ENCODE peak calls at places on chromosomes 12 and 14, in seven cellular contexts. G, B, W, J, P, T and Q are unnamed samples.

GRCh38 chr14:104267895-104268294 is 129.5 kb downstream of the KIF26A start:
- DNase-seq in J (peak), P (no peak), T (no peak), W (no peak), B (no peak), G (no peak), Q (no peak)

GRCh38 chr12:64171715-64172114 is 50.4 kb downstream of the KICS2 start:
- DNase-seq in T (peak), B (no peak), G (peak), W (no peak), J (no peak), P (no peak), Q (no peak)

GRCh38 chr12:57756406-57757341 is 1.8 kb downstream of the MARCHF9 start:
- DNase-seq in J (no peak), P (no peak), G (no peak), B (no peak), W (no peak), T (no peak), Q (no peak)

GRCh38 chr14:75711796-75712211 is 50.8 kb downstream of the TTLL5 start:
- DNase-seq in J (peak), B (peak), P (peak), G (peak), W (peak), T (peak), Q (peak)

GRCh38 chr12:120194226-120194533 is 335 bp downstream of the GCN1 start:
- DNase-seq in P (no peak), W (no peak), T (no peak), B (no peak), J (no peak), G (no peak), Q (no peak)

GRCh38 chr14:100762089-100762515 is 35.4 kb downstream of the DLK1 start:
- DNase-seq in T (peak), G (no peak), B (peak), J (no peak), W (no peak), P (no peak), Q (no peak)

GRCh38 chr14:33952541-33952940 is 1.7 kb upstream of the EGLN3 start:
- DNase-seq in W (no peak), G (no peak), J (no peak), B (no peak), P (no peak), T (no peak), Q (no peak)

GRCh38 chr12:122467983-122468382 is 32.7 kb downstream of the ZCCHC8 start:
- DNase-seq in W (no peak), G (no peak), T (no peak), J (no peak), P (no peak), B (no peak), Q (no peak)

GRCh38 chr14:70002589-70003240 is 123.5 kb downstream of the SMOC1 start:
- DNase-seq in T (no peak), P (no peak), W (peak), G (no peak), B (no peak), J (no peak), Q (no peak)

GRCh38 chr12:495466-495865 is 35.7 kb downstream of the B4GALNT3 start:
- DNase-seq in J (no peak), W (no peak), P (no peak), G (no peak), T (no peak), B (no peak), Q (no peak)

DNA sequence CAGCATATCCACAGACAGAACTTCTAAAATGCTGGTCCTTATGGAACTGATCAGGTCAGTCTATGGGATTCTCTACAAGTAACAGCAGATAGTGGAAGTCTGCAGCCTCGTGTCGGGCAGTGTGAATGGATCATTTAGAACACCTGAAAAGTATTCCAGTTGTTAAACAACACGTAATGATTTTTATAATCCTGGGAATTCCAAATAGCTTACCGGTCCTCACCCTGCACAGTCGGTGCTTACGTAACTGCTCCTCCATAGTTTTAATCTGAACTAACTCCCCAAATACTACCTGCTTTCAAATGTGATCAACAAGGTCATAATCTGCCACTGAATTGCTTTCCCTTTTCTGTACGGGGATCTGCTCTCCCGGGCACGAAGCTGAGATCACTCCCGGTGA is 157.1 kb downstream of the FOXN3 start:
- DNase-seq in W (no peak), P (no peak), J (no peak), B (no peak), T (no peak), G (no peak), Q (no peak)
- TF ChIP-seq CTCF in W (no peak), P (no peak), J (no peak), B (no peak), T (no peak), G (no peak), Q (no peak)

DNA sequence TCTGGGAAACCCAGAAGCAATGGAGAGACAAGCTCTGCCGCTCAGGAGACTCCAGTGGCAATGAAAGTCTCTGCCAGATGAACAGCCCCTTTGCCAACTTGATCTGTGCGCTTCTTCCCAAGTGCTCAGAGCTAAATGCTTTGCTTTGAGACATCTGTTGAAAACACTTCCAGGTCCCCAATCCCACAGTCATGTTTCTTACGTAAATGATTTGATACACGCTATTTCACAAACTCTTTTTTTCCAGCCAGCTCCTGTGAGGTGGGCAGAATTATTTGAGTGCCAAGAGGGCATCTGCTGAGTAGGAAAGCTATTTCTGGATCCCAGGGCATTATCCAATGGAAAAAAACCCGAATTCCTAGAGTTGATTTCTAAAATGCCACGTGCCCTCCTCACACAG is 147.6 kb downstream of the RIMBP2 start:
- DNase-seq in P (no peak), G (no peak), W (no peak), B (no peak), J (no peak), T (no peak), Q (no peak)
- H3K4me3 ChIP-seq in P (no peak), G (no peak), W (no peak), B (no peak), J (no peak), T (no peak), Q (no peak)

DNA sequence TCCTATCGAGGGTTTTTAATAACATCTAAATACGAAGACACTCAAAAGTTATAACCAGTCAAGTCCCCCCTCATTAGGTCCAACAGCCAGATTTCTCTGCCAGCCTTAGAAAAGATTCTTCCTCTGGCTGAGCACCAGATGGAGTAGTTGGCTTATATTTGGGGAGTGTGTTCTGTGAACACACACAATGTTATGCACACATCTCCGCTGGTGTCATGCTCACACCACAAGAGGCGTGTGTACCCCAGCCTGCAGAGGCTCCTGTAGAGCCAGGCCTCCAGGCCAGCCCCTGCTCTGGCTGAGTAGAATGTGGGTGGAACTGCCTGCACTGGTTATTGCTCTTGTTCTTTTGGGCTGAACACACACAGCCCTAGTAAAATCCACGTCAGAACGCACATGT is 64.0 kb downstream of the PIWIL1 start:
- DNase-seq in P (no peak), B (no peak), W (no peak), T (no peak), J (no peak), G (no peak), Q (no peak)
- TF ChIP-seq CTCF in P (no peak), B (no peak), W (no peak), T (no peak), J (no peak), G (peak), Q (no peak)

DNA sequence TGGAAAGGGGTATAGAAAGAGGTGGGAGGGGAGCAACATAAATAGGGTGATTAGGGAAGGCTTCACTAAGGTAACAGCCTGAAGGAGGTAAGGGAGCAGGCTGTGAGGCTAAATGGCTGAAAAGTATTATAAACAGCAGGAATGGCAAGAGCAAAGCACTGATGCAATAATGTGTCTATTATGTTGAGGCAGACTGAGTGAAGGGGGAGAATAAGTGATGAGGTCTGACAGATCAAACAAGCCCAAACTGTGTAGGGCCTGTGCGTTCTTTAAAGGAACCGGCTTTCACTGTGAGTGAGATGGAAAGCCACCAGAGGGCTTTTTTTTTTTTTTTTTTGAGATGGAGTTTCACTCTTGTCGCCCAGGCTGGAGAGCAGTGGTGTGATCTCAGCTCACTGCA is 6.7 kb upstream of the VCPKMT start:
- DNase-seq in P (no peak), B (no peak), T (no peak), J (no peak), W (no peak), G (no peak), Q (no peak)
- H3K4me3 ChIP-seq in P (no peak), B (no peak), T (no peak), J (no peak), W (no peak), G (no peak), Q (no peak)

DNA sequence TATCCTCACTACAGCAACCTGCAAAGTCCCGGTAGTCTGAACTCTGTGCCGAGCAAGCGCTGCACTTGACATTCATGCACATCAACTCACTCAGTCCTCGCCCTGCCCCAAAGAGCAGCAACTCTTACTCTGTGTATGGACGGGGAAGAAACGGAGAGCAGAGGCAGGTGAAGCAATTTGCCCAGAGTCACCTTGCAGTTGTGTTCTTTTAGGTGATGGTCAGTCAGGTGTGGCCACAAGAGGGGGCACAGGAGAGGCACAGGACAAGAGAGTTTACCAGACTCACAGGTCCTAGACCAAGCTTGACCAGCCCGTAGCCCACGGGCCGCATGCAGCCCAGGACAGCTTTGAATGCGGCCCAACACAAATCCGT is 39.1 kb downstream of the TSPAN11 start:
- DNase-seq in P (no peak), T (no peak), J (no peak), G (peak), B (no peak), W (no peak), Q (no peak)
- TF ChIP-seq CTCF in P (peak), T (peak), J (no peak), G (peak), B (peak), W (peak), Q (peak)

DNA sequence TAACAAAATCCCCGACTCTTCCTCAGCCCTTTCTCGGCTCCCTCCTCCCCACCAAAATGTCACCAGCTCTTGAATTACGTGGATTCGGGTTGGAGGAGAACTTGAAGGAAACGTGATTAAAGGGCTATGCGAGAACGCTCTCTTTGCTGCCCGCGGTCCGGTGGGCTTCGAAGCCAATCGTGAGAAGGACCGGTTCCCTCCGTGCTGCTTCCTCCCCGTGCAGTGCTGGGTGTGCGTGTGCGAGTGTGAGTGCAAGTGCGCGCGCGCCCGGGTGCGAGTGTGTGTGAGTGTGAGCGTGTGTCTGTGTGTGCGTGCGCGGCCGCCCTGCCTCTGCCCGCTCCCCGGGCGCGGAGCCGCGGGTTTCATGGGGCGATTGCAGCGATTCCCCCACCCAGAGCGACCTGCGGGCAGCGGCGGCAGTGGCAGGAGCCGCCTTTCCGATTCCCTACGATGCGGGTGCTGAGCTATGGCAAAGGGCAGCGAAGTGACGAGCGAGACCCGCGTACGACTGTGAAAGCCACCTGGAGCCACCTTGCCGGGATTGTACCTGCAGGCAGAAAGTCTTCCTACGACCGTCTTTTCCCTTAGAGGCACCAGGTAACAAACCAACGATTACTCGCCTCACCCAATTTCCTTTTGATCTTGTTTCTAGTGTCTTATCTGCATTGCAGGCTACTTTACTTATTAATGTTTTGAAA is 1.4 kb downstream of the LRFN5 start:
- DNase-seq in W (no peak), J (no peak), G (no peak), B (no peak), P (no peak), T (peak), Q (no peak)
- H3K4me3 ChIP-seq in W (peak), J (peak), G (no peak), B (peak), P (peak), T (peak), Q (peak)

DNA sequence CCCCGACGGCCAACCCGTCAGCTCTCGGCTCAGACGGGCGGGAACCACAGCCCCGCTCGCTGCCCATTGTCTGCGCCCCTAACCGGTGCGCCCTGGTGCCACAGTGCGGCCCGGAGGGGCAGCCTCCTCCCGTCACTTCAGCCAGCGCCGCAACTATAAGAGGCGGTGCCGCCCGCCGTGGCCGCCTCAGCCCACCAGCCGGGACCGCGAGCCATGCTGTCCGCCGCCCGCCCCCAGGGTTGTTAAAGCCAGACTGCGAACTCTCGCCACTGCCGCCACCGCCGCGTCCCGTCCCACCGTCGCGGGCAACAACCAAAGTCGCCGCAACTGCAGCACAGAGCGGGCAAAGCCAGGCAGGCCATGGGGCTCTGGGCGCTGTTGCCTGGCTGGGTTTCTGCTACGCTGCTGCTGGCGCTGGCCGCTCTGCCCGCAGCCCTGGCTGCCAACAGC is at the start of gene WNT1:
- DNase-seq in G (no peak), T (peak), W (no peak), B (no peak), J (no peak), P (no peak), Q (no peak)
- TF ChIP-seq CTCF in G (no peak), T (no peak), W (no peak), B (no peak), J (no peak), P (no peak), Q (no peak)

GRCh38 chr14:73027984-73028383 is 1.1 kb upstream of the ZFYVE1 start:
- DNase-seq in G (no peak), T (no peak), B (no peak), P (no peak), J (no peak), W (no peak), Q (no peak)

GRCh38 chr14:73025544-73025943 is 1.4 kb downstream of the ZFYVE1 start:
- DNase-seq in W (peak), B (no peak), P (no peak), T (peak), G (no peak), J (no peak), Q (no peak)

GRCh38 chr14:73026845-73027542 is at the start of gene ZFYVE1:
- DNase-seq in G (peak), T (peak), J (peak), W (peak), B (peak), P (peak), Q (peak)

GRCh38 chr14:73026243-73026844 is 562 bp downstream of the ZFYVE1 start:
- DNase-seq in W (no peak), T (no peak), P (no peak), B (no peak), G (no peak), J (no peak), Q (no peak)

DNA sequence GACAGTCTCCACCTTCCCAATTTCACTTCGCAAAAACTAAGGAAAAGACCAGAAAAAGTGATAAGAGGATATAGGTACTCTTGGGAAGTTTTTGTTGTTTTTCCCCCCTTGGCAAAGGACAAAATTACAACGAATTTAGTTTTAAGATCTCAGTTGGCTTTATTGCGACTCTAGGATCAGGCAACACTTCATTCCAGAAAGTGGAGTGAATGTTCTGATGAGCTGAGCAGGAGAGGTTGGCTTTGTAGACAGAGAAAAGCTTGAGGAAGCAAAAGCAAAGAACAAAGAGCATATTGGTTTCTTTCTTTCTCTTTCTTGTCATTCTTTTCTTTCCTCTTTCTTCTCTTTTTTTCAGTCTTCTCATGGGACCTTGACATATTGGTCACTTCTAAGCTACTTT is 640 bp upstream of the ZFYVE1 start:
- DNase-seq in J (no peak), P (no peak), W (no peak), G (no peak), B (no peak), T (no peak), Q (no peak)
- H3K4me3 ChIP-seq in J (peak), P (peak), W (peak), G (peak), B (peak), T (peak), Q (peak)

GRCh38 chr14:28769358-28769757 is 2.8 kb downstream of the FOXG1 start:
- DNase-seq in P (no peak), G (no peak), B (no peak), T (no peak), W (no peak), J (no peak), Q (no peak)
- TF ChIP-seq CTCF in P (no peak), G (no peak), B (no peak), T (no peak), W (no peak), J (no peak), Q (no peak)

DNA sequence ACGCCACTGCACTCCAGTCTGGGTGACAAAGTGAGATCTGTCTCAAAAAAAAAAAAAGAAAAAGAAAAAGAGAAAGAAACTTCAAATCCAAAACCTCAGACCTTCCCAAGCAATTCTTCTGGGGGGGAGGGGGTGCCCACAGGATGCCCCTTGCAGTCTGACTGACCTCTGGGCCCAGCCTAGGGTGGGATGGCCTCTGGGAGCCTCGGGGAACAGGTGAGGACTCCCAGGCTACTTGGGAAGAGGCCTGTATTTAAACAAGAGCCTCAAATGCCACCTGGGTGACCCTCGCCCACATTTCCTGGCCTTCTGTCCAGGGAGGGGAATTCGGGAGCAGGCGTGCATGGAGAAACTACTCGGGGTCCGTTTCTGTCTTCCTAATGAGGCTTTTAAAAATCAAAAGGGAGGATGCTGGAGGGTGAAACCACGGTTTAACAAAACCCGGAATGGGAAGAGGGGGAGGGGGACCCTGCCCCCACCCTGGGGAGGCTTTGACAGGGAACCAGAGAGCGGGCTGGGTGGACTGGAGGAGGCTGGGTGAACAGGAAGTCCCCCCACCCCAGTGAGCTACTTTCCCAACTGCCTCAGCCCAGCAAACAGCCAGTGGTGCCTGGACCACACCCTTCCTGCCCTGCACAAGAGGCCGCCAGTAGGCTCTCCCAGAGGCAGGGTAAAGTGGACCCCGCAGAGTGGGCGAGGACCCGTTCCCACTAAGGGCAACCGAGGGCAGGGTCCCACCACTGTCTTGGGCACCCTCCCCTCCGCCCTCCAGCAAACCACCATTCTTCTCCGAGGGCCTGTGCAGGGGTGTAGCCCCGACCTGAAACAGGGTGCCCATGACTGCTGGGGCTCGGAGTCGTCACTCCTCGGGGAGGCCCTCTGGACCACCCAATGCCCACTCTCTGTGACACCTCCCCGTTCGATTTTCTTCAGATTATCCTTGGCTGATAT is 1.5 kb upstream of the FBRSL1 start:
- DNase-seq in P (no peak), B (no peak), G (no peak), W (no peak), T (no peak), J (no peak), Q (no peak)
- H3K4me3 ChIP-seq in P (no peak), B (no peak), G (peak), W (no peak), T (no peak), J (peak), Q (no peak)